ENCODE peak calls at places on chromosomes 11 and 22, in eight cellular contexts. U is mammary epithelial cell; T is mesenchymal stem cell; L is lung; N is stimulated activated naive B cell treated with anti-CD40 and anti-IgM and Interleukin-4, amounts not matched to agents 10 μg/mL and 1 μg/mL and 100 μg/mL, for 72 hours; Y is NCI-H2029 treated with DMSO at 0.1 percent for 48 hours; V is fibroblast of the conjunctiva; O is colonic mucosa. Z is an unnamed sample.
A peak's percentile ranks its signal among the peaks of the same experiment; 100 is the strongest.

GRCh38 chr11:70072471-70073187 is 5.5 kb upstream of the ANO1 start:
- DNase-seq in U (no peak), T (no peak), L (no peak), N (no peak), Y (no peak), V (no peak), O (no peak), Z (no peak)

GRCh38 chr11:96050435-96051182 is 126.7 kb upstream of the MTMR2 start:
- DNase-seq in U (no peak), T (peak; percentile 92), L (no peak), N (no peak), Y (no peak), V (peak; percentile 29), O (no peak), Z (no peak)

GRCh38 chr11:112470355-112470754 is 209.7 kb upstream of the PLET1 start:
- DNase-seq in U (no peak), T (peak; percentile 8), L (no peak), N (no peak), Y (no peak), V (no peak), O (no peak), Z (no peak)

GRCh38 chr22:24091551-24092420 is 80.7 kb downstream of the CABIN1 start:
- DNase-seq in U (no peak), T (no peak), L (no peak), N (no peak), Y (no peak), V (no peak), O (no peak), Z (no peak)

GRCh38 chr11:33893711-33894401 is 2.0 kb upstream of the LMO2 start:
- DNase-seq in U (no peak), T (peak; percentile 10), L (no peak), N (peak; percentile 70), Y (no peak), V (no peak), O (no peak), Z (no peak)

GRCh38 chr22:28094831-28095230 is 175.8 kb upstream of the PITPNB start:
- DNase-seq in U (no peak), T (no peak), L (no peak), N (no peak), Y (no peak), V (no peak), O (no peak), Z (no peak)

GRCh38 chr22:31346255-31346732 is at the start of gene PATZ1:
- DNase-seq in U (peak; percentile 39), T (peak; percentile 86), L (peak; percentile 80), N (peak; percentile 65), Y (no peak), V (peak; percentile 68), O (peak; percentile 72), Z (peak; percentile 86)

GRCh38 chr11:18836415-18836814 is 44.8 kb upstream of the PTPN5 start:
- DNase-seq in U (no peak), T (peak; percentile 1), L (no peak), N (no peak), Y (no peak), V (no peak), O (no peak), Z (no peak)

GRCh38 chr11:77138106-77138649 is 10.1 kb downstream of the MYO7A start:
- DNase-seq in U (no peak), T (no peak), L (no peak), N (no peak), Y (no peak), V (no peak), O (no peak), Z (no peak)

GRCh38 chr11:77030834-77031414 is 3.3 kb upstream of the B3GNT6 start:
- DNase-seq in U (no peak), T (no peak), L (no peak), N (no peak), Y (no peak), V (no peak), O (peak; percentile 15), Z (no peak)

GRCh38 chr11:103637250-103637649 is 399.2 kb upstream of the DDI1 start:
- DNase-seq in U (no peak), T (no peak), L (no peak), N (no peak), Y (no peak), V (no peak), O (no peak), Z (no peak)

GRCh38 chr11:13030857-13031256 is 21.7 kb downstream of the RASSF10 start:
- DNase-seq in U (no peak), T (no peak), L (peak; percentile 64), N (no peak), Y (peak; percentile 98), V (no peak), O (peak; percentile 75), Z (no peak)

GRCh38 chr11:748007-748359 is 719 bp downstream of the TALDO1 start:
- DNase-seq in U (no peak), T (peak; percentile 53), L (no peak), N (no peak), Y (no peak), V (no peak), O (peak; percentile 27), Z (no peak)

GRCh38 chr11:3207530-3208189 is 11.0 kb downstream of the MRGPRG start:
- DNase-seq in U (no peak), T (no peak), L (no peak), N (no peak), Y (no peak), V (no peak), O (no peak), Z (no peak)

GRCh38 chr11:105968021-105968697 is 53.9 kb downstream of the MSANTD4 start:
- DNase-seq in U (peak; percentile 72), T (peak; percentile 42), L (no peak), N (no peak), Y (no peak), V (no peak), O (no peak), Z (no peak)

GRCh38 chr11:47980093-47980906 is at the start of gene PTPRJ:
- DNase-seq in U (peak; percentile 31), T (peak; percentile 60), L (peak; percentile 56), N (peak; percentile 41), Y (no peak), V (no peak), O (peak; percentile 71), Z (peak; percentile 25)

GRCh38 chr11:45556851-45557707 is 108.3 kb downstream of the CHST1 start:
- DNase-seq in U (peak; percentile 55), T (peak; percentile 32), L (no peak), N (no peak), Y (no peak), V (peak; percentile 60), O (no peak), Z (no peak)

GRCh38 chr22:32281092-32281491 is 25.9 kb upstream of the SLC5A4 start:
- DNase-seq in U (peak; percentile 93), T (no peak), L (no peak), N (no peak), Y (no peak), V (no peak), O (no peak), Z (no peak)

GRCh38 chr22:45526263-45526662 is 23.6 kb downstream of the FBLN1 start:
- DNase-seq in U (no peak), T (no peak), L (no peak), N (no peak), Y (no peak), V (no peak), O (no peak), Z (no peak)

GRCh38 chr11:111064118-111064517 is 181.4 kb upstream of the POU2AF2 start:
- DNase-seq in U (no peak), T (peak; percentile 63), L (no peak), N (no peak), Y (no peak), V (no peak), O (no peak), Z (peak; percentile 39)

GRCh38 chr22:44448271-44448780 is 49.7 kb downstream of the RTL6 start:
- DNase-seq in U (peak; percentile 88), T (peak; percentile 89), L (no peak), N (no peak), Y (no peak), V (peak; percentile 83), O (no peak), Z (no peak)

GRCh38 chr11:67031791-67032561 is 9.0 kb downstream of the SYT12 start:
- DNase-seq in U (peak; percentile 53), T (peak; percentile 89), L (no peak), N (no peak), Y (no peak), V (no peak), O (no peak), Z (no peak)

GRCh38 chr11:4881860-4882500 is at the start of gene OR51T1:
- DNase-seq in U (no peak), T (peak; percentile 16), L (no peak), N (no peak), Y (peak; percentile 48), V (no peak), O (no peak), Z (no peak)

GRCh38 chr11:44766112-44766971 is 39.6 kb downstream of the TSPAN18 start:
- DNase-seq in U (no peak), T (peak; percentile 94), L (no peak), N (no peak), Y (no peak), V (no peak), O (no peak), Z (no peak)

GRCh38 chr11:117806906-117807305 is 9.9 kb upstream of the DSCAML1 start:
- DNase-seq in U (no peak), T (no peak), L (no peak), N (no peak), Y (no peak), V (no peak), O (no peak), Z (no peak)

GRCh38 chr11:45918331-45918941 is 759 bp upstream of the PEX16 start:
- DNase-seq in U (peak; percentile 60), T (peak; percentile 84), L (peak; percentile 87), N (peak; percentile 54), Y (peak; percentile 53), V (peak; percentile 42), O (peak; percentile 93), Z (peak; percentile 81)

GRCh38 chr22:34214372-34214771 is 294.1 kb upstream of the LARGE1 start:
- DNase-seq in U (no peak), T (no peak), L (no peak), N (no peak), Y (no peak), V (no peak), O (no peak), Z (no peak)

GRCh38 chr11:90148900-90149299 is 14.4 kb downstream of the NAALAD2 start:
- DNase-seq in U (no peak), T (no peak), L (no peak), N (no peak), Y (no peak), V (no peak), O (no peak), Z (no peak)

GRCh38 chr11:32034680-32035079 is 56.2 kb upstream of the RCN1 start:
- DNase-seq in U (peak; percentile 21), T (no peak), L (no peak), N (no peak), Y (no peak), V (no peak), O (no peak), Z (no peak)

GRCh38 chr22:41900652-41901312 is 14.1 kb downstream of the SHISA8 start:
- DNase-seq in U (no peak), T (no peak), L (no peak), N (no peak), Y (no peak), V (no peak), O (no peak), Z (no peak)

GRCh38 chr22:46595545-46595944 is 24.6 kb upstream of the GRAMD4 start:
- DNase-seq in U (no peak), T (no peak), L (no peak), N (no peak), Y (no peak), V (no peak), O (no peak), Z (no peak)

GRCh38 chr22:44096736-44097135 is 72.6 kb downstream of the PARVB start:
- DNase-seq in U (no peak), T (no peak), L (no peak), N (no peak), Y (no peak), V (no peak), O (no peak), Z (no peak)

GRCh38 chr22:31843526-31843925 is 89.7 kb downstream of the DEPDC5 start:
- DNase-seq in U (no peak), T (no peak), L (no peak), N (no peak), Y (no peak), V (no peak), O (no peak), Z (peak; percentile 16)

GRCh38 chr11:102530558-102530957 is at the start of gene MMP7:
- DNase-seq in U (peak; percentile 68), T (peak; percentile 56), L (no peak), N (no peak), Y (no peak), V (peak; percentile 8), O (no peak), Z (no peak)